ENCODE peak calls at places on chromosomes 16 and 17, in five cellular contexts. F is kidney epithelial cell; D is CD8-positive, alpha-beta T cell; T is uterus; C is upper lobe of left lung. P is an unnamed sample.

GRCh38 chr16:56614549-56614991 is 6.2 kb downstream of the MT2A start:
- DNase-seq in F (peak), D (no peak), T (no peak), C (no peak), P (peak)

GRCh38 chr16:81863630-81864352 is 84.7 kb downstream of the PLCG2 start:
- DNase-seq in F (no peak), D (no peak), T (no peak), C (no peak), P (no peak)

GRCh38 chr17:19262650-19263620 is 25.8 kb downstream of the EPN2 start:
- DNase-seq in F (no peak), D (no peak), T (no peak), C (no peak), P (no peak)

GRCh38 chr17:4407851-4408250 is 25.9 kb upstream of the SPNS3 start:
- DNase-seq in F (no peak), D (no peak), T (no peak), C (no peak), P (no peak)

GRCh38 chr17:64775701-64776570 is 113.8 kb upstream of the SMURF2 start:
- DNase-seq in F (no peak), D (no peak), T (no peak), C (no peak), P (no peak)

GRCh38 chr17:31067699-31068184 is 27.0 kb upstream of the NF1 start:
- DNase-seq in F (no peak), D (no peak), T (no peak), C (no peak), P (peak)

GRCh38 chr16:69563605-69564580 is 1.9 kb upstream of the NFAT5 start:
- DNase-seq in F (no peak), D (no peak), T (no peak), C (no peak), P (no peak)

GRCh38 chr17:45277992-45278391 is 16.1 kb upstream of the SPATA32 start:
- DNase-seq in F (no peak), D (no peak), T (peak), C (peak), P (no peak)

GRCh38 chr17:41020346-41020745 is 6.7 kb downstream of the KRTAP1-5 start:
- DNase-seq in F (no peak), D (no peak), T (no peak), C (no peak), P (no peak)

GRCh38 chr17:74852237-74853047 is 7.2 kb downstream of the GRIN2C start:
- DNase-seq in F (no peak), D (no peak), T (no peak), C (peak), P (no peak)

GRCh38 chr16:66858740-66859396 is 14.7 kb downstream of the CA7 start:
- DNase-seq in F (no peak), D (no peak), T (no peak), C (peak), P (no peak)

GRCh38 chr17:77208217-77208808 is 67.5 kb downstream of the SEC14L1 start:
- DNase-seq in F (no peak), D (no peak), T (peak), C (peak), P (no peak)

GRCh38 chr17:897970-898619 is 81.5 kb downstream of the NXN start:
- DNase-seq in F (no peak), D (no peak), T (no peak), C (no peak), P (no peak)

GRCh38 chr16:30551781-30552180 is 6.4 kb downstream of the ZNF764 start:
- DNase-seq in F (no peak), D (no peak), T (no peak), C (peak), P (no peak)

GRCh38 chr16:66612422-66612821 is 7.9 kb downstream of the CMTM3 start:
- DNase-seq in F (no peak), D (no peak), T (no peak), C (no peak), P (no peak)

GRCh38 chr17:58416937-58417299 is 416 bp downstream of the RNF43 start:
- DNase-seq in F (no peak), D (no peak), T (no peak), C (no peak), P (no peak)

GRCh38 chr16:69217433-69217832 is 30.5 kb downstream of the SNTB2 start:
- DNase-seq in F (peak), D (no peak), T (no peak), C (no peak), P (no peak)

GRCh38 chr17:19933633-19934032 is 44.0 kb downstream of the AKAP10 start:
- DNase-seq in F (no peak), D (no peak), T (no peak), C (no peak), P (no peak)

GRCh38 chr16:74035816-74036215 is 260.8 kb upstream of the PSMD7 start:
- DNase-seq in F (no peak), D (no peak), T (no peak), C (no peak), P (no peak)
- TF ChIP-seq CTCF in F (peak), D (no peak), T (no peak), C (no peak), P (peak)

DNA sequence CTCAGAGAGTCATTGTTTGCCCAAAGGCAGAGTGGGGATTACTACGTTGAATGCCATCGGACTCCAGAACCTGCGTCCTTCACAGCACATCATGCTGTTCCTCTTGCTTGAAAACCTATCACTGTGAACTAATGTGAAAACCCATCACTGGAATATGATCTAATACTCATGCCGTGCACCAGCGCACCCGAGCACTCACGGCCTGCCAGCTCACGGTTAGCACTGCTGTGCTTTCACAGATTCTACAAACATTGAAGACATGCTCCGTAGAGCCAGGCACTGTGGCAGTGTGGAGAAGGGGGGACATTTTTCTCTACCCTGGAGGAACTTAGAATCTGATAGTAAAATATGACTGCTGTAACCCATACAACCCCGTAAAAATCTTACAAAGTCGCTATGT is 350.4 kb downstream of the C16orf95 start:
- DNase-seq in F (no peak), D (no peak), T (no peak), C (no peak), P (no peak)
- TF ChIP-seq CTCF in F (no peak), D (no peak), T (no peak), C (no peak), P (no peak)

GRCh38 chr16:88535857-88536222 is 34.4 kb upstream of the ZC3H18 start:
- DNase-seq in F (no peak), D (no peak), T (no peak), C (no peak), P (no peak)

GRCh38 chr16:88533381-88533831 is 36.8 kb upstream of the ZC3H18 start:
- DNase-seq in F (no peak), D (no peak), T (no peak), C (no peak), P (no peak)

GRCh38 chr16:88533945-88534641 is 36.1 kb upstream of the ZC3H18 start:
- DNase-seq in F (no peak), D (peak), T (peak), C (peak), P (no peak)

GRCh38 chr16:88535181-88535856 is 34.9 kb upstream of the ZC3H18 start:
- DNase-seq in F (no peak), D (no peak), T (no peak), C (no peak), P (no peak)

GRCh38 chr16:88534731-88535141 is 35.5 kb upstream of the ZC3H18 start:
- DNase-seq in F (no peak), D (no peak), T (no peak), C (peak), P (no peak)
- TF ChIP-seq CTCF in F (no peak), D (no peak), T (peak), C (no peak), P (no peak)

GRCh38 chr17:14805348-14805747 is 459.8 kb downstream of the PMP22 start:
- DNase-seq in F (no peak), D (no peak), T (no peak), C (no peak), P (no peak)
- TF ChIP-seq CTCF in F (no peak), D (no peak), T (no peak), C (no peak), P (no peak)